ENCODE peak calls at places on chromosomes 5 and 9, in six cellular contexts. N, C, P, A, R and X are unnamed samples.

GRCh38 chr9:77912895-77913693 is 118.5 kb downstream of the GNAQ start:
- DNase-seq in N (no peak), C (no peak), P (no peak), A (no peak), R (no peak), X (no peak)

GRCh38 chr5:34576849-34577248 is 79.3 kb upstream of the RAI14 start:
- DNase-seq in N (no peak), C (no peak), P (no peak), A (peak), R (no peak), X (no peak)

GRCh38 chr5:74851684-74852353 is 14.4 kb downstream of the FAM169A start:
- DNase-seq in N (peak), C (peak), P (no peak), A (no peak), R (no peak), X (no peak)

GRCh38 chr9:16316406-16316805 is 554.1 kb downstream of the BNC2 start:
- DNase-seq in N (no peak), C (no peak), P (no peak), A (no peak), R (no peak), X (no peak)

GRCh38 chr9:20087481-20087880 is 298.6 kb upstream of the SLC24A2 start:
- DNase-seq in N (no peak), C (peak), P (no peak), A (no peak), R (no peak), X (no peak)

GRCh38 chr5:6194261-6194875 is 184.0 kb downstream of the MED10 start:
- DNase-seq in N (no peak), C (no peak), P (no peak), A (no peak), R (no peak), X (no peak)

GRCh38 chr5:138024117-138024516 is 8.8 kb downstream of the FAM13B start:
- DNase-seq in N (no peak), C (no peak), P (no peak), A (no peak), R (no peak), X (no peak)

GRCh38 chr5:141001854-141002666 is 35.8 kb downstream of the PCDHAC2 start:
- DNase-seq in N (peak), C (no peak), P (no peak), A (no peak), R (no peak), X (no peak)

GRCh38 chr9:2560175-2560574 is 61.4 kb upstream of the VLDLR start:
- DNase-seq in N (peak), C (no peak), P (no peak), A (no peak), R (no peak), X (no peak)

GRCh38 chr9:122033775-122034373 is 59.2 kb downstream of the TTLL11 start:
- DNase-seq in N (no peak), C (no peak), P (no peak), A (no peak), R (no peak), X (no peak)

GRCh38 chr5:168472329-168472728 is 13.9 kb upstream of the RARS1 start:
- DNase-seq in N (peak), C (peak), P (no peak), A (peak), R (no peak), X (no peak)

GRCh38 chr9:128374221-128374675 is 3.1 kb downstream of the URM1 start:
- DNase-seq in N (no peak), C (no peak), P (no peak), A (no peak), R (no peak), X (no peak)

GRCh38 chr5:151231359-151231758 is 7.5 kb upstream of the CCDC69 start:
- DNase-seq in N (no peak), C (no peak), P (no peak), A (no peak), R (no peak), X (no peak)

GRCh38 chr5:6598351-6598900 is 34.4 kb downstream of the NSUN2 start:
- DNase-seq in N (no peak), C (no peak), P (no peak), A (no peak), R (no peak), X (no peak)

GRCh38 chr5:32042571-32042970 is 131.5 kb downstream of the GOLPH3 start:
- DNase-seq in N (no peak), C (no peak), P (no peak), A (no peak), R (no peak), X (peak)

GRCh38 chr9:81574399-81574798 is 114.9 kb downstream of the TLE1 start:
- DNase-seq in N (no peak), C (peak), P (no peak), A (peak), R (no peak), X (no peak)

GRCh38 chr5:150525781-150526180 is 17.9 kb downstream of the NDST1 start:
- DNase-seq in N (no peak), C (no peak), P (no peak), A (no peak), R (no peak), X (no peak)

GRCh38 chr5:157198277-157199058 is 17.8 kb downstream of the ITK start:
- DNase-seq in N (no peak), C (no peak), P (no peak), A (no peak), R (no peak), X (no peak)

GRCh38 chr5:130545291-130545690 is 619.8 kb downstream of the HINT1 start:
- DNase-seq in N (no peak), C (no peak), P (no peak), A (no peak), R (no peak), X (no peak)

GRCh38 chr9:94779101-94779500 is 52.6 kb downstream of the AOPEP start:
- DNase-seq in N (peak), C (no peak), P (no peak), A (no peak), R (no peak), X (no peak)

GRCh38 chr5:37730896-37731455 is 108.9 kb downstream of the GDNF start:
- DNase-seq in N (no peak), C (peak), P (no peak), A (no peak), R (no peak), X (no peak)

GRCh38 chr9:106878081-106878837 is 15.3 kb downstream of the ZNF462 start:
- DNase-seq in N (no peak), C (no peak), P (no peak), A (no peak), R (no peak), X (no peak)

GRCh38 chr5:166961028-166961427 is 1330.4 kb upstream of the WWC1 start:
- DNase-seq in N (peak), C (no peak), P (no peak), A (no peak), R (no peak), X (no peak)

GRCh38 chr5:14153932-14154646 is 10.9 kb downstream of the TRIO start:
- DNase-seq in N (peak), C (peak), P (no peak), A (no peak), R (no peak), X (peak)

GRCh38 chr9:113906411-113907110 is 30.5 kb downstream of the ZNF618 start:
- DNase-seq in N (no peak), C (peak), P (no peak), A (no peak), R (no peak), X (no peak)

GRCh38 chr5:79122963-79123362 is 11.4 kb downstream of the BHMT start:
- DNase-seq in N (no peak), C (no peak), P (no peak), A (no peak), R (no peak), X (peak)